ENCODE peak calls at places on chromosome X, in five cellular contexts. One of them, this sample, is unnamed. For H3K9me3 and H3K27me3, the result is how much of the 10 kb centered on the place peaks cover.

GRCh38 chrX:40261955-40262596 is 164.3 kb upstream of the BCOR start:
- DNase-seq in tibial artery: no peak
- DNase-seq in GM23248: no peak
- DNase-seq in keratinocyte: no peak
- DNase-seq in right cardiac atrium: peak
- DNase-seq in this sample: no peak

GRCh38 chrX:68822641-68823410 is 6.0 kb upstream of the EFNB1 start:
- DNase-seq in tibial artery: no peak
- DNase-seq in GM23248: peak
- DNase-seq in keratinocyte: no peak
- DNase-seq in right cardiac atrium: peak
- DNase-seq in this sample: peak

GRCh38 chrX:45735571-45735970 is 534.9 kb upstream of the DIPK2B start:
- DNase-seq in tibial artery: no peak
- DNase-seq in GM23248: no peak
- DNase-seq in keratinocyte: no peak
- DNase-seq in right cardiac atrium: no peak
- DNase-seq in this sample: no peak

GRCh38 chrX:44152867-44153266 is 179.7 kb upstream of the NDP start:
- DNase-seq in tibial artery: no peak
- DNase-seq in GM23248: peak
- DNase-seq in keratinocyte: peak
- DNase-seq in right cardiac atrium: no peak
- DNase-seq in this sample: no peak

GRCh38 chrX:1450381-1451161 is 2.1 kb downstream of the ASMTL start:
- DNase-seq in tibial artery: peak
- DNase-seq in GM23248: no peak
- DNase-seq in keratinocyte: no peak
- DNase-seq in right cardiac atrium: no peak
- DNase-seq in this sample: no peak

GRCh38 chrX:47030339-47030738 is 47.9 kb upstream of the RGN start:
- DNase-seq in tibial artery: no peak
- DNase-seq in GM23248: peak
- DNase-seq in keratinocyte: no peak
- DNase-seq in right cardiac atrium: no peak
- DNase-seq in this sample: no peak

GRCh38 chrX:106246511-106246910 is 78.4 kb downstream of the PWWP3B start:
- DNase-seq in tibial artery: no peak
- DNase-seq in GM23248: no peak
- DNase-seq in keratinocyte: no peak
- DNase-seq in right cardiac atrium: no peak
- DNase-seq in this sample: no peak

GRCh38 chrX:155632424-155633100 is 19.8 kb upstream of the TMLHE start:
- DNase-seq in tibial artery: no peak
- DNase-seq in GM23248: peak
- DNase-seq in keratinocyte: no peak
- DNase-seq in right cardiac atrium: no peak
- DNase-seq in this sample: no peak

GRCh38 chrX:145532176-145532780 is 285.0 kb downstream of the SPANXN1 start:
- DNase-seq in tibial artery: no peak
- DNase-seq in GM23248: no peak
- DNase-seq in keratinocyte: no peak
- DNase-seq in right cardiac atrium: no peak
- DNase-seq in this sample: no peak

GRCh38 chrX:145533534-145533933 is 284.1 kb upstream of the SLITRK2 start:
- DNase-seq in tibial artery: no peak
- DNase-seq in GM23248: no peak
- DNase-seq in keratinocyte: no peak
- DNase-seq in right cardiac atrium: no peak
- DNase-seq in this sample: no peak
- H3K9me3 ChIP-seq in tibial artery: under half
- H3K9me3 ChIP-seq in GM23248: under half
- H3K9me3 ChIP-seq in keratinocyte: under half
- H3K9me3 ChIP-seq in right cardiac atrium: under half
- H3K9me3 ChIP-seq in this sample: under half

DNA sequence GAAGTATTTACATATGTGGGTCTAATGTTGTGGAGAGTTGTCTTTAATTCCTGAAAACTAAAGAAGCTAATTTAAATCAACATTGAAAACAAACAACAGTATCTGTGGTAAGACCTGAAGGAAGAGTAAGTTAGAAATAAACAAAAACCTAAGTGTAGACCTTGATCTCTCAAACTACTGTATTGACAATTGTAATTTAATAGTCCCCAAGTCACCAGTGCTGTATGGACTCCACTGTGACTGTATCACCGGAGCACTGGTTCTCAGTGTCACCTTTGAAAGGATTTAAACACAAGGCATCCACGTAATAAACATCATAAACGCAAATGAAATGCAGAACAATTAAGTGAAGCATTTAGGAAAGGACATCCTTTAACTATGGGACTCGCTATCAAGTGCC is 46.4 kb downstream of the OCRL start:
- DNase-seq in tibial artery: no peak
- DNase-seq in GM23248: no peak
- DNase-seq in keratinocyte: no peak
- DNase-seq in right cardiac atrium: no peak
- DNase-seq in this sample: no peak
- H3K27me3 ChIP-seq in tibial artery: under half
- H3K27me3 ChIP-seq in GM23248: under half
- H3K27me3 ChIP-seq in keratinocyte: under half
- H3K27me3 ChIP-seq in right cardiac atrium: under half
- H3K27me3 ChIP-seq in this sample: under half

DNA sequence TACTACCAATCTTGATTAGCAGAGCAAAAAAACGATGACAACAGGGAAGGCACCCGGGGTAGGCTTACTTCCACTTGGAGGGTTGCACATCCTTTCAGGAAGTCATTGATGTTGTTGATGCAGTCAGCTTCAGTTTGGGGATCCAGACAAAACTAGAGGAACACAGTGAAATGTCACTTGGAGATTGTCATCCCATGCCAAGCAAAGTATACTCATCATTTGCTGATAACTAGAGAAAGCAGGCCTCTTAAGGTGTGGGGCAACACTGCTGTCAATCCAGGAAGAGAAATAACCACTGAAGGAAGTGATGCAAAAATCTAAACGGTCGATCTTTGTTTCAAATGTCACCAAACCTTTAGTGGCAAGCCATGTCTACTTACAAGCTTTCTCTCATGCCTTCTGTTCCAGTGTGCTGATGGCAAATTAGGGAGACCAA is 1.4 kb downstream of the ARHGEF6 start:
- DNase-seq in tibial artery: no peak
- DNase-seq in GM23248: peak
- DNase-seq in keratinocyte: no peak
- DNase-seq in right cardiac atrium: no peak
- DNase-seq in this sample: no peak
- H3K9me3 ChIP-seq in tibial artery: under half
- H3K9me3 ChIP-seq in GM23248: under half
- H3K9me3 ChIP-seq in keratinocyte: under half
- H3K9me3 ChIP-seq in right cardiac atrium: under half
- H3K9me3 ChIP-seq in this sample: under half

GRCh38 chrX:23785564-23785963 is 2.6 kb downstream of the SAT1 start:
- DNase-seq in tibial artery: no peak
- DNase-seq in GM23248: no peak
- DNase-seq in keratinocyte: no peak
- DNase-seq in right cardiac atrium: no peak
- DNase-seq in this sample: no peak

GRCh38 chrX:23783569-23784486 is 855 bp downstream of the SAT1 start:
- DNase-seq in tibial artery: no peak
- DNase-seq in GM23248: peak
- DNase-seq in keratinocyte: no peak
- DNase-seq in right cardiac atrium: no peak
- DNase-seq in this sample: no peak

GRCh38 chrX:23786268-23786815 is 3.4 kb downstream of the SAT1 start:
- DNase-seq in tibial artery: no peak
- DNase-seq in GM23248: peak
- DNase-seq in keratinocyte: no peak
- DNase-seq in right cardiac atrium: no peak
- DNase-seq in this sample: no peak

GRCh38 chrX:23782863-23783568 is at the start of gene SAT1:
- DNase-seq in tibial artery: peak
- DNase-seq in GM23248: peak
- DNase-seq in keratinocyte: no peak
- DNase-seq in right cardiac atrium: peak
- DNase-seq in this sample: peak

GRCh38 chrX:23784487-23785301 is 1.7 kb downstream of the SAT1 start:
- DNase-seq in tibial artery: no peak
- DNase-seq in GM23248: peak
- DNase-seq in keratinocyte: no peak
- DNase-seq in right cardiac atrium: no peak
- DNase-seq in this sample: no peak
- H3K27me3 ChIP-seq in tibial artery: under half
- H3K27me3 ChIP-seq in GM23248: under half
- H3K27me3 ChIP-seq in keratinocyte: under half
- H3K27me3 ChIP-seq in right cardiac atrium: under half
- H3K27me3 ChIP-seq in this sample: under half

DNA sequence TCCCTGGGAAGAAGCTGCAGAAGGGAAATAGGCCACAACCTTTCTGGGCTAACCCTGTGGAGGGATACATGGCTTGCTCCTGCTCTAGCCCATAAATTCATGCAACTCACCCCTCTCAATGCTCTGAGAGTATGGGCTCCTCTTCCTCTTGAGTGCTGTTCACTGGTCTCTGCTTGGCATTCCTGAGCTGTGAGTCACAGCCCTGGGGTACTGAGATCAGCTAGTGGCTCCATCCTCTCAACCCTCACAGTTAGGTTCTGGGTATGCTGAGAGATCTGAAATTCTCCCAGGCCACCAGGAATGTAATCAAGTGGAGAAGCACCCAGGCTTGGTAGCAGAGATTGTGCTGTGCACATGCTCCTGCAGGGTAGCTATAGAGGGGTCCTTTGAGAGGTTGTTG is 60.6 kb upstream of the SPANXN2 start:
- DNase-seq in tibial artery: no peak
- DNase-seq in GM23248: peak
- DNase-seq in keratinocyte: peak
- DNase-seq in right cardiac atrium: no peak
- DNase-seq in this sample: no peak
- H3K9me3 ChIP-seq in tibial artery: under half
- H3K9me3 ChIP-seq in GM23248: under half
- H3K9me3 ChIP-seq in keratinocyte: under half
- H3K9me3 ChIP-seq in right cardiac atrium: under half
- H3K9me3 ChIP-seq in this sample: under half

DNA sequence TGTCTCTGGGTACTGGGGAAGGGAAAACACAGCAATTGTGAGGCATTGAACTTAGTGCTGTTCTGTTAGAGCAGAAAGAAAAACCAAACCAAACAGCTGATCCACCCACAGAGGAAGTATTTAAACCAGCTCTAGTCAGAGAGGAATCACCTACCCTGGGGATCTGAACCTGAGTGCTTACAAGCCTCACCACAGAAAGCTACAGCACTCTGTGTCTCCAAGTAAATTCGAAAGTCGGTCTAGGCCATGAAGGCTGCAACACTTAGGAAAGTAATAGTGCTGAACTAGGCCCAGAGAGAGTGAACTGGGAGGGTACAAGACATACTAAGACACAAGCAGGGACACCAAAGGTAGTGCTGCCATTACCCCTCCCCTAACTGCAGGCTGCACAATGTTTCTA is 142.2 kb upstream of the CXorf51A start:
- DNase-seq in tibial artery: no peak
- DNase-seq in GM23248: no peak
- DNase-seq in keratinocyte: no peak
- DNase-seq in right cardiac atrium: no peak
- DNase-seq in this sample: no peak
- H3K27me3 ChIP-seq in tibial artery: under half
- H3K27me3 ChIP-seq in GM23248: under half
- H3K27me3 ChIP-seq in keratinocyte: under half
- H3K27me3 ChIP-seq in right cardiac atrium: under half
- H3K27me3 ChIP-seq in this sample: under half

GRCh38 chrX:67436867-67437266 is 107.0 kb upstream of the AR start:
- DNase-seq in tibial artery: no peak
- DNase-seq in GM23248: no peak
- DNase-seq in keratinocyte: no peak
- DNase-seq in right cardiac atrium: no peak
- DNase-seq in this sample: no peak

GRCh38 chrX:67437821-67438220 is 106.0 kb upstream of the AR start:
- DNase-seq in tibial artery: no peak
- DNase-seq in GM23248: no peak
- DNase-seq in keratinocyte: no peak
- DNase-seq in right cardiac atrium: no peak
- DNase-seq in this sample: no peak

DNA sequence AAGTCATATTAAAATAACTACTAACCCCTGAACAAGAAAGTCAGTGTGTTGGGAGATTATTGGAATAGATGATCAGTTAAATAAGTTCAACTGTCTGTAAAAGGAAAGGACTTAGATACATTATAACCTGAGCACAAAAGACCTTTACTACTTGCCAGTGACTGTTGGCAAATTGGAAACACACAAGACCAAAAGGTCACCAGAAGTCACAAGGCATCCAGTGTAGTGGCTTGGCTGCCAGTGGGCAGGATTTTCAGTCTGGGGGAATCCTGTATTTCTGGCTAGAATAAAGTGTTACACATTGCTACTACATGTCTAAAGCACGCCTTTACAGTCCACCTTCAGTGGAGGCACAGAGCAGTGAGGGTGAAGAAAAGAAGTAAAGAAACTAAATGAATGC is 108.3 kb upstream of the AR start:
- DNase-seq in tibial artery: no peak
- DNase-seq in GM23248: no peak
- DNase-seq in keratinocyte: no peak
- DNase-seq in right cardiac atrium: no peak
- DNase-seq in this sample: no peak
- H3K9me3 ChIP-seq in tibial artery: under half
- H3K9me3 ChIP-seq in GM23248: under half
- H3K9me3 ChIP-seq in keratinocyte: under half
- H3K9me3 ChIP-seq in right cardiac atrium: under half
- H3K9me3 ChIP-seq in this sample: under half